ENCODE peak calls at places on chromosomes 13 and 19, in seven cellular contexts. W, T, C, B, Q, P and Z are unnamed samples.

GRCh38 chr19:58033741-58034475 is at the start of gene ZSCAN1:
- DNase-seq in W (peak; percentile 72), T (peak; percentile 86), C (peak; percentile 95), B (no peak), Q (peak; percentile 66), P (peak; percentile 67), Z (no peak)

GRCh38 chr13:42110410-42111155 is 62.1 kb downstream of the DGKH start:
- DNase-seq in W (no peak), T (peak; percentile 87), C (no peak), B (peak; percentile 83), Q (no peak), P (no peak), Z (peak; percentile 52)

GRCh38 chr13:23510544-23510916 is 59.7 kb upstream of the TNFRSF19 start:
- DNase-seq in W (no peak), T (peak; percentile 65), C (no peak), B (no peak), Q (no peak), P (no peak), Z (no peak)

GRCh38 chr19:40356681-40357595 is 8.4 kb downstream of the PLD3 start:
- DNase-seq in W (no peak), T (no peak), C (no peak), B (no peak), Q (no peak), P (no peak), Z (no peak)

GRCh38 chr19:4694211-4694987 is 24.3 kb upstream of the MYDGF start:
- DNase-seq in W (peak; percentile 97), T (peak; percentile 98), C (peak; percentile 66), B (peak; percentile 100), Q (peak; percentile 46), P (no peak), Z (no peak)

GRCh38 chr19:4108767-4109625 is 14.9 kb downstream of the MAP2K2 start:
- DNase-seq in W (no peak), T (no peak), C (no peak), B (no peak), Q (peak; percentile 45), P (no peak), Z (no peak)

GRCh38 chr13:111401755-111402154 is 81.3 kb downstream of the TEX29 start:
- DNase-seq in W (no peak), T (no peak), C (no peak), B (no peak), Q (no peak), P (no peak), Z (no peak)

GRCh38 chr19:18150776-18151624 is 2.0 kb upstream of the PIK3R2 start:
- DNase-seq in W (no peak), T (no peak), C (no peak), B (no peak), Q (no peak), P (no peak), Z (no peak)

GRCh38 chr13:22642088-22642487 is 538.7 kb upstream of the SGCG start:
- DNase-seq in W (no peak), T (no peak), C (no peak), B (no peak), Q (no peak), P (no peak), Z (no peak)

GRCh38 chr19:56167064-56167578 is 8.7 kb upstream of the GALP start:
- DNase-seq in W (no peak), T (no peak), C (no peak), B (peak; percentile 43), Q (no peak), P (no peak), Z (no peak)

GRCh38 chr19:17445526-17446165 is 2.8 kb downstream of the TMEM221 start:
- DNase-seq in W (no peak), T (no peak), C (no peak), B (no peak), Q (no peak), P (no peak), Z (no peak)

DNA sequence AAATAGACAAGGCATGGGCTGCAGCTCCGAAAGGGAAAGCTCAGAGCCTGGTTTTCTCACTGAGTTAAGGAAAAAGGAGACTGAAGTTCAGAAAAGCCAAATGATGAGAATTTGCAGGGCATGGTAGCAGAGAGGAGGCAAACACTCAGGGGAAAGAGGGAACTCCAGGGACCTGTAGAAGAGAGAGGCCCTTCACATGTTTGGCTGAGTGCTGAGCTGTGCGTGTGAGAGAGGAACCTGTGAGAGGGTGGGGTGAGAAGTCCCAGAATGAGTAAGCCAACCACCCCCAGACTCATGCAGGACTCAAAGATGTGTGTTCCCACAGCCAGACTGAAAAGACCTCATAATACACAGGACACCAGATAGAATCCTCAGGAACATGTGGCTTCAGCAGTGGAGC is 2.8 kb upstream of the CRYL1 start:
- DNase-seq in W (no peak), T (no peak), C (no peak), B (no peak), Q (no peak), P (no peak), Z (no peak)
- TF ChIP-seq CTCF in W (no peak), T (no peak), C (no peak), B (no peak), Q (no peak), P (no peak), Z (no peak)

GRCh38 chr13:94309576-94309975 is 169.9 kb downstream of the DCT start:
- DNase-seq in W (no peak), T (no peak), C (no peak), B (no peak), Q (no peak), P (no peak), Z (no peak)

GRCh38 chr13:94305934-94306333 is 173.5 kb downstream of the DCT start:
- DNase-seq in W (no peak), T (no peak), C (no peak), B (no peak), Q (no peak), P (no peak), Z (no peak)

GRCh38 chr13:94311893-94312292 is 167.6 kb downstream of the DCT start:
- DNase-seq in W (no peak), T (no peak), C (no peak), B (no peak), Q (no peak), P (no peak), Z (no peak)

GRCh38 chr13:94309997-94310842 is 169.3 kb downstream of the DCT start:
- DNase-seq in W (no peak), T (peak; percentile 73), C (no peak), B (peak; percentile 79), Q (no peak), P (no peak), Z (no peak)

DNA sequence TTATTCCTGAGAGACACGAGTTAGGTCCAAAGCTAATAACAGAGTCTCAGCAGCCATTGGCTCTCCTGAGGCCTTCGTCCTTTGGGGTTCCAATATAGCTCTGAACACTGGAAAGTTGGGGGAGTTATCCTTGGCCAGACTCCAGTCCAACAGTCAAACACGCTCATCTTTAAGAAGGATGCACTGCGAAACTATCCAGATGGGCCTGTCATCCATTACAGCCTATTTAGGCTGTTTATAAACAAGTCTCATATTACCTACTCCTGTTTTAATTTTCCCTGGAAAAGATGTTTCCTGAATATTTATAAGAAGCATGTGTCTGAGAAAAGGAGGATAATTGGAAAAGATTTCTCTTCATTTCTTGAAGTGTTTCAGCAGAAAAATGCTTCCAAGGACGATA is 170.7 kb downstream of the DCT start:
- DNase-seq in W (no peak), T (no peak), C (no peak), B (no peak), Q (no peak), P (no peak), Z (no peak)
- H3K4me1 ChIP-seq in W (peaks cover 8% of the 10 kb centered on the region), T (peaks cover 21% of the 10 kb centered on the region), C (peaks cover 24% of the 10 kb centered on the region), B (peaks cover 50% of the 10 kb centered on the region), Q (peaks cover 3% of the 10 kb centered on the region), P (no peaks in the 10 kb centered on the region), Z (peaks cover 19% of the 10 kb centered on the region)

GRCh38 chr13:102670130-102670529 is 24.7 kb downstream of the METTL21C start:
- DNase-seq in W (no peak), T (no peak), C (no peak), B (no peak), Q (no peak), P (no peak), Z (no peak)

GRCh38 chr13:102667911-102668310 is 26.9 kb downstream of the METTL21C start:
- DNase-seq in W (no peak), T (no peak), C (no peak), B (no peak), Q (no peak), P (no peak), Z (no peak)

DNA sequence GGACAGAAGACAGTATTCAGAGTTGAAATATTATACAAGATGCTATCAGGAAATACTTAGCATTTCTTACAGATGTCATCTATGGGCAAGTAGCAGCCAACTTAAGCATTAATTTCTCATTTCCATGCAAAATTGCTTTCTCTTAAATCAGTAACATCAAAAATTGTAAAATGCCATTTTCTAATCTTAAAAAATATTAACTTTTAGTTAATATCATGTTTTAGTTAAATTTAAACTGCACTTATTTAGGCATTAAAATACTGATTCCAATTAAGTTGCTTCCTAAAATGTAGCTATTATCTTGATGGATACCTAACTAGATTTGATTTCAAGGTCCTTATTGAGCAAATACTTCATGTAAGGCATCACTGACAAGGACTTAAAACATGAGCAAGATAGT is 27.8 kb downstream of the METTL21C start:
- DNase-seq in W (no peak), T (no peak), C (no peak), B (no peak), Q (no peak), P (no peak), Z (no peak)
- H3K36me3 ChIP-seq in W (peaks cover 78% of the 10 kb centered on the region), T (peaks cover 4% of the 10 kb centered on the region), C (peaks cover 4% of the 10 kb centered on the region), B (peaks cover 22% of the 10 kb centered on the region), Q (peaks cover 58% of the 10 kb centered on the region), P (peaks cover 57% of the 10 kb centered on the region), Z (peaks cover 23% of the 10 kb centered on the region)

DNA sequence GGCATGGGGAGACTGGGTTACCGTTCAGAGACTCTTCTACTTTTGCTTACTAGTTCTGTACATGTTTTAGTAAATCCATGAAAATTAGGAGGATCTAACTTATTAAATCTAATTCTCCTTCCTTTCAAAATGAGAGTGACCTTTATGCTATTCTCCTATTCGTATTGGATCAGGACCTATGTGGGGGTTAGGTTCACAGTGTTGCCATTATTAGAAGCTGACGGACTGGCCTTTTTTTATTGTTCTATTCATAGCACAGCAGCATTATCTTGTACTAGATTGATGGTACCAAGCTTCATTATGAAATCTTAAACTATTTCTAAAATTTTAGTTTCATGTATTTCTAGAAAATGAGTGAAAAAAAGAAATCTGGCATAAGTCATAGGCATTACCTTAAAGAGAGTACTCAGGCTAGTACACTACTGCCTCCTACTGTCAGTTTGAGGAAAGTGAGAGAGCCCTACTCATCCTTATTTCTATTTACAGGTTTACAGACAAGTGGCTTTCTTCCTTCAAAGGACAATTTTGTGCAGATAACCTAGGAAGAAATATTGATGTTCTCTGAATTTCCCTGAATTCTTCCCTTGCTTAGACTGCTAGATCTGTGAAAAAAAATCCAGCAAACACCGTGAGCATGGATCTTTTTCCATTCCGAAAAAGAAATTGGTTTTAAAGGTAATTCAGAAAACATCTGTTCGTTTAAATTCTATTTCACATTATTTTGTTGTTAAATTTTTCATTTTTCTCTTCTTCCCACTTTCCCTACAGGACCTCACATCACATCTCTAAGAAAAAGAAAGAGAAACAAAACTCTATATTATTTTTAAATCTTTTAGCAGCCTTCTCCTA is 485.5 kb downstream of the DIAPH3 start:
- DNase-seq in W (no peak), T (peak; percentile 83), C (no peak), B (peak; percentile 68), Q (no peak), P (no peak), Z (peak; percentile 59)
- TF ChIP-seq CTCF in W (peak; percentile 61), T (peak; percentile 87), C (peak; percentile 86), B (peak; percentile 78), Q (peak; percentile 78), P (no peak), Z (peak; percentile 53)

DNA sequence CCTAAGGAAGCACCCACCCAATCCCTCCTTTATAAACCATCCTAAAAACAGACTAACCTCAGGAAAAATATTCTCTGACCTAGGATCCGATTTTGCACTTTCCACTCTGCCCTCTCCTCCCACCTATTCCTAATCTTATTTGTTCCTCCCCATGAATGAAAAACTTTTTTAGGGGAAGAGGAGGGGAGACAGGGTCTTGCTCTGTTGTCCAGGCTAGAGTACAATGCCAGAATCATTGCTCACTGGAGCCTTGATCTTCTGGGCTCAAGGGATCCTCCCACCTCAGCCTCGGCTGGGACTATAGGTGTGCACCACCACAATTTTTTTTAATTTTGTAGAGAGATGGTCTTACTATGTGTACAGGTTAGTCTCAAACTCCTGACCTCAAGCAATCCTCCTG is 4.4 kb downstream of the ZNF564 start:
- DNase-seq in W (no peak), T (no peak), C (no peak), B (no peak), Q (no peak), P (no peak), Z (no peak)
- H3K4me1 ChIP-seq in W (peaks cover 15% of the 10 kb centered on the region), T (no peaks in the 10 kb centered on the region), C (peaks cover 61% of the 10 kb centered on the region), B (no peaks in the 10 kb centered on the region), Q (peaks cover 13% of the 10 kb centered on the region), P (no peaks in the 10 kb centered on the region), Z (no peaks in the 10 kb centered on the region)